ENCODE peak calls at places on chromosomes 7 and 10, in four cellular contexts. One of them, this sample, is unnamed.

GRCh38 chr7:93914581-93915066 is 6.9 kb upstream of the GNG11 start:
- DNase-seq in adrenal gland: no peak
- DNase-seq in AG04449: no peak
- DNase-seq in foreskin fibroblast: peak
- DNase-seq in this sample: no peak

GRCh38 chr7:5491251-5492044 is 67.8 kb upstream of the TNRC18 start:
- DNase-seq in adrenal gland: no peak
- DNase-seq in AG04449: no peak
- DNase-seq in foreskin fibroblast: no peak
- DNase-seq in this sample: no peak

GRCh38 chr7:103637080-103637479 is 191.1 kb upstream of the SLC26A5 start:
- DNase-seq in AG04449: peak
- DNase-seq in adrenal gland: no peak
- DNase-seq in foreskin fibroblast: peak
- DNase-seq in this sample: peak

GRCh38 chr7:130234078-130234477 is 26.4 kb downstream of the SSMEM1 start:
- DNase-seq in foreskin fibroblast: no peak
- DNase-seq in AG04449: no peak
- DNase-seq in adrenal gland: no peak
- DNase-seq in this sample: no peak

GRCh38 chr7:20784311-20785210 is 2.1 kb downstream of the SP8 start:
- DNase-seq in adrenal gland: no peak
- DNase-seq in AG04449: no peak
- DNase-seq in foreskin fibroblast: no peak
- DNase-seq in this sample: no peak

GRCh38 chr7:106116162-106116704 is 4.1 kb upstream of the SYPL1 start:
- DNase-seq in foreskin fibroblast: no peak
- DNase-seq in AG04449: no peak
- DNase-seq in adrenal gland: no peak
- DNase-seq in this sample: no peak

GRCh38 chr10:124721295-124722052 is 22.7 kb downstream of the FAM53B start:
- DNase-seq in adrenal gland: peak
- DNase-seq in AG04449: no peak
- DNase-seq in foreskin fibroblast: no peak
- DNase-seq in this sample: no peak

GRCh38 chr10:96830511-96831199 is 1.4 kb upstream of the LCOR start:
- DNase-seq in AG04449: no peak
- DNase-seq in adrenal gland: peak
- DNase-seq in foreskin fibroblast: peak
- DNase-seq in this sample: peak

GRCh38 chr7:112869111-112869774 is 79.0 kb upstream of the TMEM168 start:
- DNase-seq in AG04449: no peak
- DNase-seq in foreskin fibroblast: peak
- DNase-seq in adrenal gland: no peak
- DNase-seq in this sample: no peak

GRCh38 chr7:41886906-41887311 is 184.0 kb upstream of the INHBA start:
- DNase-seq in foreskin fibroblast: peak
- DNase-seq in AG04449: peak
- DNase-seq in adrenal gland: no peak
- DNase-seq in this sample: peak

GRCh38 chr10:35219292-35219691 is 92.6 kb downstream of the CREM start:
- DNase-seq in AG04449: no peak
- DNase-seq in foreskin fibroblast: no peak
- DNase-seq in adrenal gland: no peak
- DNase-seq in this sample: no peak

GRCh38 chr10:45468110-45468509 is 94.1 kb downstream of the ALOX5 start:
- DNase-seq in foreskin fibroblast: no peak
- DNase-seq in adrenal gland: no peak
- DNase-seq in AG04449: no peak
- DNase-seq in this sample: no peak

GRCh38 chr7:150402671-150403321 is 23.7 kb downstream of the ZNF775 start:
- DNase-seq in adrenal gland: peak
- DNase-seq in AG04449: no peak
- DNase-seq in foreskin fibroblast: no peak
- DNase-seq in this sample: no peak

GRCh38 chr7:154587812-154588211 is 415.1 kb downstream of the PAXIP1 start:
- DNase-seq in foreskin fibroblast: no peak
- DNase-seq in AG04449: no peak
- DNase-seq in adrenal gland: no peak
- DNase-seq in this sample: no peak

GRCh38 chr10:52623761-52624160 is 148.8 kb downstream of the MBL2 start:
- DNase-seq in AG04449: no peak
- DNase-seq in foreskin fibroblast: no peak
- DNase-seq in adrenal gland: no peak
- DNase-seq in this sample: no peak

GRCh38 chr7:822692-823276 is 9.5 kb upstream of the SUN1 start:
- DNase-seq in foreskin fibroblast: no peak
- DNase-seq in adrenal gland: no peak
- DNase-seq in AG04449: no peak
- DNase-seq in this sample: no peak

GRCh38 chr7:83468251-83468739 is 180.6 kb downstream of the SEMA3E start:
- DNase-seq in AG04449: peak
- DNase-seq in adrenal gland: peak
- DNase-seq in foreskin fibroblast: peak
- DNase-seq in this sample: peak

GRCh38 chr7:31883761-31884164 is 186.4 kb downstream of the PDE1C start:
- DNase-seq in adrenal gland: peak
- DNase-seq in foreskin fibroblast: no peak
- DNase-seq in AG04449: peak
- DNase-seq in this sample: no peak

GRCh38 chr7:43803865-43804264 is 45.4 kb downstream of the BLVRA start:
- DNase-seq in adrenal gland: no peak
- DNase-seq in AG04449: no peak
- DNase-seq in foreskin fibroblast: no peak
- DNase-seq in this sample: no peak

GRCh38 chr7:43799605-43800004 is 41.1 kb downstream of the BLVRA start:
- DNase-seq in foreskin fibroblast: no peak
- DNase-seq in adrenal gland: no peak
- DNase-seq in AG04449: no peak
- DNase-seq in this sample: no peak
- TF ChIP-seq CTCF in foreskin fibroblast: no peak
- TF ChIP-seq CTCF in adrenal gland: no peak
- TF ChIP-seq CTCF in AG04449: no peak
- TF ChIP-seq CTCF in this sample: no peak

DNA sequence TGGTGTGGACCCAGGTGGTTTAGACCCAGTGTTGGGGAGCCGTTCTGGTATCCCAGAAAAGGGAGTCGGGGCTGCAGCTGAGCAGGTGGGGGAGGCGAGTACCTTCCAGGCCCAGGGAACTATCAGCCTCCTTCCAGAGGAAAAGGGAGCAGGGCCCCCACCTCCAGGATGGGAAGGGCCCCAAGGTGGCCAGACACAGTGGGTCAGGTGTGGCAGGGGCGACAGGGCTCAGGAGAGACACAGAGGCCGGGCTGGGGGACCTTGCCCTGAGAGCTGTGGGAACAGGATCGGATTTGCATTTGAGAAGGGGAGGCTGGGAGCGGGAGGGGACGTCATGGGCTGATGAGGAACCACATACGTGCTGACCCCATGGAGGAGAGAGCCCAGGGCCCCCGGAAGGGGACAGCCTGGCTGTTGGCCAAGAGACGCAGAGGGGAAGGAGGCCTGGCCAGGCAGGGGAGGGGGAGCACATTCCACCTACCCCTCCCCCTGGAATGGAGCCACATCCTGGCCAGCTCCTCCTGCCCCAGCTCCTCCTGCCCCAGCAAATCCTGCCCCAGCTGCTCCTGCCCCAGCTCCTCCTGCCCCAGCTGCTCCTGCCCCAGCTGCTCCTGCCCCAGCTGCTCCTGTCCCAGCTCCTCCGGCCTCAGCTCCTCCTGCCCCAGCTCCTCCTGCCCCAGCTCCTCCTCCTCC is 9.7 kb upstream of the TTYH3 start:
- DNase-seq in AG04449: no peak
- DNase-seq in foreskin fibroblast: no peak
- DNase-seq in adrenal gland: no peak
- DNase-seq in this sample: no peak
- TF ChIP-seq CTCF in AG04449: no peak
- TF ChIP-seq CTCF in foreskin fibroblast: no peak
- TF ChIP-seq CTCF in adrenal gland: no peak
- TF ChIP-seq CTCF in this sample: no peak

GRCh38 chr10:90652519-90652918 is 205.3 kb downstream of the HTR7 start:
- DNase-seq in foreskin fibroblast: peak
- DNase-seq in AG04449: no peak
- DNase-seq in adrenal gland: no peak
- DNase-seq in this sample: no peak
- TF ChIP-seq CTCF in foreskin fibroblast: peak
- TF ChIP-seq CTCF in AG04449: peak
- TF ChIP-seq CTCF in adrenal gland: peak
- TF ChIP-seq CTCF in this sample: no peak

DNA sequence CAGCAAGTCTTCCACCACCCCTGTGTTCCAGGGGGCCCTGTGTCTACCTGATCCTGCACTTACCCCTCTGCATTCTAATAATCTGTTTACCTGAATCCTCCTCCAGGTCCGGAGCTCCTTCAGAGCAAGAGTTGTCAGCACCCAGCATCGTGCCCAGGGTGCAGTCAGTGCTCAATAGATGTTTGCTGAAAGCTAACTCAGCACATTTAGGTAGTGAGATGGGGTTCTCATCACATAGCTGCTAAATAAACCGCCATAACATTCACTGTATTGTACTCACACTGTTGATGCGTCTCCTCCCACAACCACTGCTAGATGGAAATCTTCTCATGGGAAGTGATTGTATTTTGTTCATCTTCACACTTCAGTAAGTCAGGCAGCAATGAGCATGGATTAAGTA is 376.5 kb upstream of the C7orf33 start:
- DNase-seq in adrenal gland: no peak
- DNase-seq in AG04449: no peak
- DNase-seq in foreskin fibroblast: no peak
- DNase-seq in this sample: no peak
- TF ChIP-seq CTCF in adrenal gland: no peak
- TF ChIP-seq CTCF in AG04449: no peak
- TF ChIP-seq CTCF in foreskin fibroblast: no peak
- TF ChIP-seq CTCF in this sample: no peak

DNA sequence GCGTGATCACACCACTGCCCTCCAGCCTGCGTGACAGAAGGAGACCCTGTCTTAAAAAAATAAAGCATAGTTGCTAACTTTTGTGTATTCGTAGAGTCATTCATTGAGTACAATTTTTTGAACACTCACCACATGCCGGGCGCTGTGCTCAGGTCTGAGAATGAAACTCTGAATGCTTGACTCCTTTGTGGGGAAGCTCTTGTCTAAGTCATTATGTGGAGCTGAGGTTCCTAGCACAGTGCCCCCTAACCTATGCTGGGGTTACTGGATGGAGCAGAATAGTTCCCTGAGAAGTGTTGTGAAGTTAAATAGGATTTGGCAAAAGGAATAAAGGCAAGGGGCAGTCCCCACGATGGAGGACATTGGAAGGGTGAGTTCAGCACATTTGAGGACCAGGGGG is 123.3 kb downstream of the CELF2 start:
- DNase-seq in AG04449: no peak
- DNase-seq in adrenal gland: no peak
- DNase-seq in foreskin fibroblast: no peak
- DNase-seq in this sample: no peak
- TF ChIP-seq CTCF in AG04449: no peak
- TF ChIP-seq CTCF in adrenal gland: no peak
- TF ChIP-seq CTCF in foreskin fibroblast: no peak
- TF ChIP-seq CTCF in this sample: no peak

GRCh38 chr10:127524229-127524628 is 24.9 kb upstream of the NPS start:
- DNase-seq in foreskin fibroblast: no peak
- DNase-seq in adrenal gland: no peak
- DNase-seq in AG04449: no peak
- DNase-seq in this sample: no peak
- TF ChIP-seq CTCF in foreskin fibroblast: no peak
- TF ChIP-seq CTCF in adrenal gland: no peak
- TF ChIP-seq CTCF in AG04449: no peak
- TF ChIP-seq CTCF in this sample: no peak

DNA sequence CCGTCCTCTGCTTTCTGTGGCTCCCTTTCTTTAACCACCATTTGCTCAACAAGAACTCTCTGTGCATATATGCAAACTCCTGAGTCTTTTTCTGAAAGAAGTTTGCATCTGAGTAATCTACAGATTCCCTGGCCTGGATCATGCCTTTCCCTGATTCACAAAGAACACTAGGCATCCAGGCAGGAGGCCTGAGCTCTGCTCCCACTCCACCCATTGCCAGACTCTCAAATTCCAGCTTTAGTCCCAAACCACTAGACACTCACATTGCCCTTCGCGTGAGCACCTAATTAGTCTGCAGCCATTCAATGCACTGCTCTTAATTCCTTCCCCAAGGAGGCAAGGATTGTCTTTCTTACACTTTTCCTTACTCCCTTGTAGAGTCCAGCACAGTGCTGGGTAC is 60.9 kb downstream of the ABCC2 start:
- DNase-seq in AG04449: no peak
- DNase-seq in adrenal gland: no peak
- DNase-seq in foreskin fibroblast: no peak
- DNase-seq in this sample: no peak
- TF ChIP-seq CTCF in AG04449: no peak
- TF ChIP-seq CTCF in adrenal gland: no peak
- TF ChIP-seq CTCF in foreskin fibroblast: no peak
- TF ChIP-seq CTCF in this sample: no peak

GRCh38 chr7:132930881-132931280 is 151.0 kb downstream of the CHCHD3 start:
- DNase-seq in adrenal gland: no peak
- DNase-seq in foreskin fibroblast: no peak
- DNase-seq in AG04449: no peak
- DNase-seq in this sample: no peak
- TF ChIP-seq CTCF in adrenal gland: no peak
- TF ChIP-seq CTCF in foreskin fibroblast: no peak
- TF ChIP-seq CTCF in AG04449: no peak
- TF ChIP-seq CTCF in this sample: peak

GRCh38 chr10:100019824-100020160 is 10.0 kb upstream of the DNMBP start:
- DNase-seq in AG04449: no peak
- DNase-seq in adrenal gland: no peak
- DNase-seq in foreskin fibroblast: no peak
- DNase-seq in this sample: no peak
- TF ChIP-seq CTCF in AG04449: no peak
- TF ChIP-seq CTCF in adrenal gland: no peak
- TF ChIP-seq CTCF in foreskin fibroblast: no peak
- TF ChIP-seq CTCF in this sample: peak

GRCh38 chr7:70506463-70506862 is 625.5 kb upstream of the GALNT17 start:
- DNase-seq in adrenal gland: no peak
- DNase-seq in foreskin fibroblast: no peak
- DNase-seq in AG04449: no peak
- DNase-seq in this sample: no peak

GRCh38 chr7:70512719-70513118 is 619.2 kb upstream of the GALNT17 start:
- DNase-seq in adrenal gland: no peak
- DNase-seq in AG04449: no peak
- DNase-seq in foreskin fibroblast: no peak
- DNase-seq in this sample: no peak

DNA sequence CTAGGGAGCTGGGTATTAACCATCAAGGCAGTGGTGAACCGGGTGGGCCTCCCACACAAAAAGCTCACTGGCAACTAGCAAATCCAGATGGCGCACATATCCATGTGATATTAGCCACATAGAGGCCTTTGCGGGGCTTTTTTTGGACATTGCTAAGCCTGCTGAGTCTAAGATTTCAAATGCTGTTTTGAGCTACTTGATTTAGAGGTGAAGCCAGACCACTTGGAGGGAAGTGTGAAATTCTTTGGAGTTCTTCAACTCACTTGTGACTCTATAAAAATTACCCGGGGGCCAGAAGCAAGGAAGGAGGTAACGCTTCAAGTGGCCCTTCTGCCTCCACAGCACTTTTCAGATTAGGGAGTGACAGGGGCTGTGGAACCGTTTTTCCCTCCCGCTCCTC is 619.8 kb upstream of the GALNT17 start:
- DNase-seq in adrenal gland: no peak
- DNase-seq in AG04449: no peak
- DNase-seq in foreskin fibroblast: no peak
- DNase-seq in this sample: no peak
- TF ChIP-seq CTCF in adrenal gland: no peak
- TF ChIP-seq CTCF in AG04449: no peak
- TF ChIP-seq CTCF in foreskin fibroblast: no peak
- TF ChIP-seq CTCF in this sample: no peak